ENCODE peak calls at places on chromosome 22, in six cellular contexts. N is K562, F is HepG2, P is SK-N-SH, K is H1, A is GM12878. T is an unnamed sample.

GRCh38 chr22:19701420-19702145 is 12.7 kb upstream of the SEPTIN5 start:
- DNase-seq in N (no peak), F (no peak), P (no peak), K (no peak), A (no peak), T (no peak)

GRCh38 chr22:28440517-28441366 is 238.9 kb downstream of the TTC28 start:
- DNase-seq in N (no peak), F (no peak), P (peak), K (no peak), A (no peak), T (no peak)

GRCh38 chr22:48827904-48828555 is 999.6 kb downstream of the BRD1 start:
- DNase-seq in N (no peak), F (no peak), P (no peak), K (peak), A (no peak), T (no peak)

GRCh38 chr22:23187871-23188700 is 7.8 kb downstream of the BCR start:
- DNase-seq in N (peak), F (no peak), P (no peak), K (no peak), A (no peak), T (no peak)

GRCh38 chr22:28025866-28026575 is 107.0 kb upstream of the PITPNB start:
- DNase-seq in N (no peak), F (no peak), P (peak), K (no peak), A (no peak), T (no peak)

GRCh38 chr22:42074153-42074750 is at the start of gene PHETA2:
- DNase-seq in N (no peak), F (no peak), P (peak), K (peak), A (no peak), T (no peak)

GRCh38 chr22:39012525-39013516 is 1.2 kb upstream of the APOBEC3C start:
- DNase-seq in N (peak), F (no peak), P (no peak), K (no peak), A (no peak), T (no peak)

GRCh38 chr22:48055827-48056226 is 1293.4 kb downstream of the TBC1D22A start:
- DNase-seq in N (no peak), F (no peak), P (no peak), K (no peak), A (no peak), T (no peak)

GRCh38 chr22:32794449-32795213 is 6.9 kb upstream of the TIMP3 start:
- DNase-seq in N (peak), F (peak), P (no peak), K (no peak), A (no peak), T (no peak)

GRCh38 chr22:29306830-29307657 is 594 bp downstream of the GAS2L1 start:
- DNase-seq in N (peak), F (peak), P (peak), K (no peak), A (no peak), T (no peak)

GRCh38 chr22:17086301-17086700 is 1.5 kb downstream of the IL17RA start:
- DNase-seq in N (no peak), F (no peak), P (no peak), K (no peak), A (no peak), T (peak)

GRCh38 chr22:19614546-19614884 is 90.3 kb upstream of the CLDN5 start:
- DNase-seq in N (no peak), F (no peak), P (no peak), K (no peak), A (no peak), T (no peak)

GRCh38 chr22:30294066-30294465 is 4.8 kb upstream of the CASTOR1 start:
- DNase-seq in N (no peak), F (no peak), P (no peak), K (no peak), A (no peak), T (no peak)

GRCh38 chr22:49370841-49371301 is 456.8 kb downstream of the BRD1 start:
- DNase-seq in N (no peak), F (no peak), P (no peak), K (peak), A (no peak), T (no peak)

GRCh38 chr22:27995801-27996528 is 76.9 kb upstream of the PITPNB start:
- DNase-seq in N (no peak), F (no peak), P (no peak), K (no peak), A (no peak), T (no peak)

GRCh38 chr22:23397008-23397617 is 183.0 kb downstream of the IGLL1 start:
- DNase-seq in N (no peak), F (no peak), P (no peak), K (no peak), A (no peak), T (no peak)

GRCh38 chr22:50520826-50521453 is 4.5 kb downstream of the SCO2 start:
- DNase-seq in N (no peak), F (no peak), P (no peak), K (no peak), A (no peak), T (no peak)

GRCh38 chr22:27101288-27101687 is 443.9 kb downstream of the MIAT start:
- DNase-seq in N (no peak), F (no peak), P (no peak), K (no peak), A (no peak), T (no peak)

GRCh38 chr22:40748388-40748970 is 69.2 kb downstream of the MCHR1 start:
- DNase-seq in N (no peak), F (no peak), P (no peak), K (no peak), A (no peak), T (no peak)

GRCh38 chr22:17880468-17880867 is 106.2 kb upstream of the BID start:
- DNase-seq in N (no peak), F (no peak), P (no peak), K (no peak), A (no peak), T (no peak)

GRCh38 chr22:20610757-20611156 is 103.3 kb downstream of the MED15 start:
- DNase-seq in N (no peak), F (no peak), P (no peak), K (no peak), A (no peak), T (no peak)

GRCh38 chr22:38864361-38865191 is 7.4 kb downstream of the CBX6 start:
- DNase-seq in N (no peak), F (no peak), P (no peak), K (no peak), A (no peak), T (no peak)

GRCh38 chr22:24184057-24184798 is 2.9 kb downstream of the SUSD2 start:
- DNase-seq in N (no peak), F (no peak), P (peak), K (no peak), A (no peak), T (no peak)

GRCh38 chr22:20111045-20111688 is 4.7 kb upstream of the RANBP1 start:
- DNase-seq in N (peak), F (peak), P (peak), K (no peak), A (no peak), T (peak)

GRCh38 chr22:19909350-19910179 is 32.0 kb upstream of the COMT start:
- DNase-seq in N (peak), F (peak), P (peak), K (peak), A (peak), T (peak)

GRCh38 chr22:35609261-35609660 is 7.9 kb downstream of the MB start:
- DNase-seq in N (no peak), F (no peak), P (no peak), K (no peak), A (no peak), T (no peak)

GRCh38 chr22:35606916-35607315 is 10.2 kb downstream of the MB start:
- DNase-seq in N (no peak), F (no peak), P (no peak), K (no peak), A (no peak), T (no peak)

GRCh38 chr22:35604671-35605457 is 12.3 kb downstream of the MB start:
- DNase-seq in N (peak), F (no peak), P (peak), K (no peak), A (no peak), T (peak)

GRCh38 chr22:35608088-35608487 is 9.0 kb downstream of the MB start:
- DNase-seq in N (no peak), F (no peak), P (no peak), K (no peak), A (no peak), T (no peak)

DNA sequence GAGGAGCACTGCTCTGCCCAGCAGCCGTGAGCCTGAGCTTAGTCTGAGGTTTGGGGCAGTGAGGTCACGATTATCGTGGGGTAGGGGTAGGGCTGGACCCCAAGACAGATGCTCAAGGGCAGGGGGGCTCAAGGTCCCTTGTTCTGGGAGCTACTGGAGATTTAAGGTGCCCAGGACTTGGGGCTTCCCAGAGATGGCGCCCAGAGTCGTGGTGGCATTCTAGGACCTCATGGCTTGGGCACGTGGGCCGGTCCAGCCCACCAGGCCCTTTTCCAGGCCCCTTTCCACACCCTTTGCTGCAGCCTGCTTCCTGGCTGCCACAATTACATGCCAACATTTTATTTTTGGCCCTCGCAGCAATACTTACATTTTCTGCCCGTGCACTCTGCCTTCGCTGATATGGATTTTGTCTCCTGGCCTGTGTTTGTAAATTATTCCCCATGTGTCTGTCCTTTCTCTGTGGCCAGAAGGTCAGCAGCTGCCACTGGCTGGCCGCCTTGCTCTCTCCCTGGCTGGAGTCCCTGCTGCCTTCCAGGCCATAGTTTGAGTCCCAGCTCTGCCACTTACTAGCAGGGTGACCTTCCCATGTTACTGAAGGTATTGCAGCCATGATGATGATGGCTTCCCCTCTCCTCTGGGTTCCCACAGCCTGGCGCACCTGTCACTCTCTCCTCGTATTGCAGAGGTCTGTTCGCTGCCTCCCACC is 11.2 kb downstream of the MB start:
- DNase-seq in N (no peak), F (no peak), P (peak), K (no peak), A (no peak), T (no peak)
- TF ChIP-seq GABPA in N (no peak), F (no peak), P (no peak), K (no peak), A (no peak), T (no peak)

DNA sequence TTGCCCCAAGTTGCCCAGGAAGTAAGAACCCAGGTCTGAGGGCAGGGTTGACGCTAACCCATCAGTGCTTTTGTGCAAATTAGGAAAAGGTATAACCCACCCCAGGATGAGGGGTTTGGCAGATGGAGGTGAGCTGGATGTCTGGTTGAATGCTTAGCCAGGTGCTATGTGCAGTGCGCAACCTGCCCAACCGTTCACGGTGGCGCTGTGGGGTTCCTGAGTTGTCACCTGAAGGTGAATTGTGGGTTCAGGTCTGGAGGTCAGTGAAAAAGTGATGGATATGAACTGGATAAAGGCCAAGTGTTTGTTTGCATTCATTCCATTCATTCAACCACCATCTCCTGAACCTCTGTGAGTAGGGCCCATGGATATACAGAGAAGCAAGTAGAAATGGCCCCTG is 14.3 kb upstream of the LGALS2 start:
- DNase-seq in N (no peak), F (no peak), P (no peak), K (no peak), A (no peak), T (no peak)
- TF ChIP-seq CTCF in N (no peak), F (peak), P (no peak), K (no peak), A (no peak), T (no peak)

DNA sequence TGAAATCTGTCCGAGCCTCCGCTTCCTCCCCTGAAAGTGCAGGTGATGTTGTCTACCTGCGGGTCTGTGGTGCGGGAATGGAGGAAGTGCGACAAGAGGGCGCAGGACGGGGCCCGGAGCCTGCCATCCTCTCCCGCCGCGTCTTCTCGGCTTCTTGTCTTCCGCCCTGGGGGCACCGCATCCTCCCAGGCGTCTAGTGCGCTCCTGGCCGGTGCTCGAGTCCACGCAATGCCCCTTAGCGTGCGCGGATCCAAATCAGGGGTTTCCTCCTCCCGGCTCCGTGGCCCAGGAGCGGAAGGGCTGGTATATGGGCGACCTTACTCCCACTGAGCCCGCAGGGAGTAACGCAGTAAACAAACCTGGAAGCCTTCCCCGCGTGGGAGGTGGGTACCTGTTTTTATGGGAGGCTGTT is 405 bp downstream of the SFI1 start:
- DNase-seq in N (no peak), F (no peak), P (no peak), K (no peak), A (no peak), T (peak)
- TF ChIP-seq GABPA in N (no peak), F (no peak), P (no peak), K (no peak), A (no peak), T (no peak)

GRCh38 chr22:45548991-45549736 is 46.5 kb downstream of the FBLN1 start:
- DNase-seq in N (peak), F (no peak), P (no peak), K (no peak), A (no peak), T (no peak)
- TF ChIP-seq CTCF in N (peak), F (peak), P (peak), K (peak), A (no peak), T (no peak)

GRCh38 chr22:34917239-34917638 is 148.7 kb upstream of the ISX start:
- DNase-seq in N (no peak), F (no peak), P (no peak), K (no peak), A (no peak), T (no peak)
- TF ChIP-seq GABPA in N (no peak), F (no peak), P (no peak), K (no peak), A (no peak), T (no peak)

GRCh38 chr22:37623075-37624016 is 14.7 kb downstream of the GGA1 start:
- DNase-seq in N (peak), F (peak), P (peak), K (peak), A (no peak), T (peak)
- TF ChIP-seq CTCF in N (peak), F (peak), P (peak), K (peak), A (peak), T (peak)

T was measured in HL-60.